ENCODE peak calls at places on chromosomes 5 and 9, in six cellular contexts. One of them, this sample, is unnamed.

GRCh38 chr9:119289740-119290139 is 79.5 kb downstream of the BRINP1 start:
- DNase-seq in sigmoid colon: no peak
- DNase-seq in GM12878: no peak
- DNase-seq in H1: no peak
- DNase-seq in A549: peak; percentile 53
- DNase-seq in tibial nerve: no peak
- DNase-seq in this sample: no peak

GRCh38 chr5:169641253-169641652 is 4.2 kb downstream of the DOCK2 start:
- DNase-seq in A549: no peak
- DNase-seq in tibial nerve: no peak
- DNase-seq in GM12878: no peak
- DNase-seq in sigmoid colon: no peak
- DNase-seq in H1: no peak
- DNase-seq in this sample: no peak

GRCh38 chr9:38212016-38212415 is 143.0 kb upstream of the SHB start:
- DNase-seq in GM12878: no peak
- DNase-seq in A549: no peak
- DNase-seq in H1: peak; percentile 4
- DNase-seq in sigmoid colon: no peak
- DNase-seq in tibial nerve: no peak
- DNase-seq in this sample: no peak

GRCh38 chr9:116547729-116548426 is 139.2 kb upstream of the TRIM32 start:
- DNase-seq in H1: no peak
- DNase-seq in A549: peak; percentile 25
- DNase-seq in sigmoid colon: no peak
- DNase-seq in tibial nerve: no peak
- DNase-seq in GM12878: no peak
- DNase-seq in this sample: no peak

GRCh38 chr9:133125706-133126696 is 5.0 kb upstream of the RALGDS start:
- DNase-seq in sigmoid colon: peak; percentile 80
- DNase-seq in H1: no peak
- DNase-seq in A549: no peak
- DNase-seq in GM12878: no peak
- DNase-seq in tibial nerve: no peak
- DNase-seq in this sample: peak; percentile 70

GRCh38 chr5:154783774-154784460 is 28.7 kb downstream of the LARP1 start:
- DNase-seq in tibial nerve: no peak
- DNase-seq in GM12878: peak; percentile 43
- DNase-seq in sigmoid colon: no peak
- DNase-seq in A549: no peak
- DNase-seq in H1: no peak
- DNase-seq in this sample: no peak

GRCh38 chr9:135889564-135890189 is 17.7 kb downstream of the CAMSAP1 start:
- DNase-seq in GM12878: no peak
- DNase-seq in H1: no peak
- DNase-seq in A549: no peak
- DNase-seq in tibial nerve: no peak
- DNase-seq in sigmoid colon: no peak
- DNase-seq in this sample: no peak

GRCh38 chr5:1511037-1511436 is 12.7 kb downstream of the LPCAT1 start:
- DNase-seq in H1: peak; percentile 41
- DNase-seq in sigmoid colon: peak; percentile 58
- DNase-seq in A549: no peak
- DNase-seq in GM12878: no peak
- DNase-seq in tibial nerve: peak; percentile 5
- DNase-seq in this sample: peak; percentile 28

DNA sequence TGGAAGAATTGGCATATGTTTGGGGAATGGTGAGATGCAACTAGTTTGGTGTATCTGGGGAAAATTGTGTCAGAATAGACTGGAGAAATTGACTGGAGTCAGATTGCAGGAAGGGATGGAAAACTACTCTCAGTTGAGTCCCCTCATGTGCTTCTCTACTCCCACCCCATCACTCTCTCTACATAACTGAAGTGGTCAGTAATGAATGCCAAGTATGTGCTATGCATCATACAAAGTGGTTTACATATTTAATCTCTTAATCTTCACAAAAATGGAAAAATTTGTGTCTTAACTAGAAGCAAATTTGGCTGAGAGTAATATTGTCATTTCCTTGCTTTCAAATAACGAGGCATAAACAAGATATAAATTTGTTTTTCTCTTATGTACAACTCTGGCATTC is 146.4 kb upstream of the TNC start:
- DNase-seq in A549: no peak
- DNase-seq in H1: no peak
- DNase-seq in GM12878: no peak
- DNase-seq in sigmoid colon: no peak
- DNase-seq in tibial nerve: no peak
- DNase-seq in this sample: no peak
- TF ChIP-seq EP300 in A549: no peak
- TF ChIP-seq EP300 in H1: no peak
- TF ChIP-seq EP300 in GM12878: no peak
- TF ChIP-seq EP300 in sigmoid colon: no peak
- TF ChIP-seq EP300 in tibial nerve: no peak
- TF ChIP-seq EP300 in this sample: no peak

GRCh38 chr9:137199411-137200121 is 975 bp downstream of the TPRN start:
- DNase-seq in H1: peak; percentile 58
- DNase-seq in A549: no peak
- DNase-seq in sigmoid colon: no peak
- DNase-seq in GM12878: no peak
- DNase-seq in tibial nerve: no peak
- DNase-seq in this sample: no peak
- H3K27ac ChIP-seq in H1: no peak overlapping the region
- H3K27ac ChIP-seq in A549: no peak overlapping the region
- H3K27ac ChIP-seq in sigmoid colon: peak overlapping the region; percentile 57
- H3K27ac ChIP-seq in GM12878: no peak overlapping the region
- H3K27ac ChIP-seq in tibial nerve: peak overlapping the region; percentile 76
- H3K27ac ChIP-seq in this sample: no peak overlapping the region

GRCh38 chr9:94948567-94949235 is 222.2 kb downstream of the AOPEP start:
- DNase-seq in A549: no peak
- DNase-seq in GM12878: no peak
- DNase-seq in sigmoid colon: no peak
- DNase-seq in H1: no peak
- DNase-seq in tibial nerve: no peak
- DNase-seq in this sample: no peak

GRCh38 chr9:94951591-94952115 is 225.2 kb downstream of the AOPEP start:
- DNase-seq in H1: no peak
- DNase-seq in A549: no peak
- DNase-seq in sigmoid colon: no peak
- DNase-seq in GM12878: no peak
- DNase-seq in tibial nerve: no peak
- DNase-seq in this sample: no peak

GRCh38 chr9:94950733-94951590 is 224.5 kb downstream of the AOPEP start:
- DNase-seq in tibial nerve: no peak
- DNase-seq in sigmoid colon: no peak
- DNase-seq in A549: no peak
- DNase-seq in H1: no peak
- DNase-seq in GM12878: no peak
- DNase-seq in this sample: no peak

GRCh38 chr9:94949330-94949729 is 222.8 kb downstream of the AOPEP start:
- DNase-seq in tibial nerve: no peak
- DNase-seq in A549: no peak
- DNase-seq in H1: no peak
- DNase-seq in sigmoid colon: no peak
- DNase-seq in GM12878: no peak
- DNase-seq in this sample: no peak

DNA sequence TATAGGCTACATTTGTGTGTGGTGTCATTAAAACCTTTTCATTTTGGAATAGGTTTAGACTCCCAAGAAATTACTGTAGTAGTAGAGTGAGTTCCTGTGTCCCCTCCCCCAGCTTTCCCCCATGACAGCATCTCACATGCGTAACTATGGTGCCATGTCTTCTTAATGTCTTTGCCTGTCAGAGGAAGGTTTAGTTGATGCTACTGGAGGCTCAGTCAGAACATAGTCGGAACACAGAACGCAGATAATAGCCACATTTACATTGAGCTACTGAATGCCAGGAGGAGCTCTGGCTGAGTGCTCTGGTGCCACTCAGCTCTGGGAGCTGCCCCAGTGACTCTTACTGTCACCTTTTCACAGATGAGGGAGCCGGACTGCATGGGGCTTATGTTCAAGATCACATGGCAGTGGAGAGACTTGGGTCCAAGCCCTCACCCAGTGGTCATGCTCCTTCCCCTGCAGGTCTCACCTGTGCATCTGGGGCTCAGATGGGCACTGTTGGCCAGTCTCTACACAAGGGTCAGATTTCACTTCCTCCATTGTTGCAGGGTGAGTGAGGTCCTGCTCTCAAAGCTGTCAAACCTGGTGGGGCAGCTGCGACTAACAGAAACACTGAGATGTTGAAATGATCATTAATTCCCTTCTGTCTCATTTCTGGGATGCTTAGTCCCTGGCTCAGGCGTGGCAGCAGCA is 223.7 kb downstream of the AOPEP start:
- DNase-seq in H1: no peak
- DNase-seq in tibial nerve: no peak
- DNase-seq in A549: no peak
- DNase-seq in sigmoid colon: no peak
- DNase-seq in GM12878: no peak
- DNase-seq in this sample: no peak
- TF ChIP-seq EP300 in H1: no peak
- TF ChIP-seq EP300 in tibial nerve: no peak
- TF ChIP-seq EP300 in A549: no peak
- TF ChIP-seq EP300 in sigmoid colon: no peak
- TF ChIP-seq EP300 in GM12878: no peak
- TF ChIP-seq EP300 in this sample: no peak

GRCh38 chr5:149277821-149278220 is 6.2 kb downstream of the AFAP1L1 start:
- DNase-seq in A549: no peak
- DNase-seq in sigmoid colon: no peak
- DNase-seq in H1: no peak
- DNase-seq in tibial nerve: no peak
- DNase-seq in GM12878: no peak
- DNase-seq in this sample: no peak
- H3K27ac ChIP-seq in A549: no peak overlapping the region
- H3K27ac ChIP-seq in sigmoid colon: no peak overlapping the region
- H3K27ac ChIP-seq in H1: no peak overlapping the region
- H3K27ac ChIP-seq in tibial nerve: peak overlapping the region; percentile 82
- H3K27ac ChIP-seq in GM12878: no peak overlapping the region
- H3K27ac ChIP-seq in this sample: no peak overlapping the region

DNA sequence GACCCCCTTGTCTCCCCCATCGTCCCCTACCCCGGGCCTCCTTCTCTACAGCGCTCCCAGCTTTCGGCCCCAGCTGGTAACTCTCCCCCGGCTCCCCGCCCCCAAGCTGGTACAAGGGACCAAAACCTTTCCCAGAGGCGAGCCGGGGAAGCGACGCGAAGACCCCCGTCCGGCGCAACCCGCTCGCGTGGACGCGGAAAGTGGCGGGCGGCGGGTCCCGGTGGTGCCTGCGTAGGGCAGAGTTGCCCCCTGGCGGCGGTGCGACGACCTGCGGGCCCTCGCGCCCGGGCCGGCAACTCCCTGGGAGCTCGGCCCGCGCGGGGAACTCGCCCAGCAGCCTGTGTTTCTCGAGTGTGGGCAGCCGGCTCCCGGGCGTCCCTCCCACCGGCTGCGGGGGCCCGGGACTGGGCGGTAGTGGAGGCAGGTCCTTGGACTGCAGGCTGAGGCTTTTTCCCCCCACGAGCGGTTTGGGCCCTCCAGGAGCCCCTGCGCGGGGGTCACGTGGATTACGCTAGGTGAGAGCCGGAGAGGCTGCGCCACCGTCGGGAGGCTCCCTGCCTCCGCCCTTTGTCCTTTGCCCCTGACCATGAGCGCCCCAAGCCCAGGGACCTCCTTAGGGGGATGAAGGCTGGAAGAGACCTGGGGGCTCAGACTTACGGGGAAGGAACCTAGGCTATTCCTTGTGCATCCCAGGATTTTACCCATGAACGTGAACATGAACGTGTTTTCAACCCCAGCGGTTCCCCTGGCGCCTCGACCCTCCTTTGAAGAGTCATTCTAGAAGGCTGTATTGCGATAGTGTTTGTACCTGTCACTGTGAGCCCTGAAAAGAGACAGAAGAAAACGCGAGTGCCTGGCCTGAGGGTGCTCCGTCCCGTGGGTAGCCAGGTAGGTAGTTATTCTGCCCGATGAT is 2.9 kb upstream of the FOXD1 start:
- DNase-seq in sigmoid colon: no peak
- DNase-seq in A549: peak; percentile 68
- DNase-seq in GM12878: no peak
- DNase-seq in H1: peak; percentile 89
- DNase-seq in tibial nerve: peak; percentile 65
- DNase-seq in this sample: no peak
- TF ChIP-seq EP300 in sigmoid colon: no peak
- TF ChIP-seq EP300 in A549: no peak
- TF ChIP-seq EP300 in GM12878: no peak
- TF ChIP-seq EP300 in H1: no peak
- TF ChIP-seq EP300 in tibial nerve: no peak
- TF ChIP-seq EP300 in this sample: no peak

DNA sequence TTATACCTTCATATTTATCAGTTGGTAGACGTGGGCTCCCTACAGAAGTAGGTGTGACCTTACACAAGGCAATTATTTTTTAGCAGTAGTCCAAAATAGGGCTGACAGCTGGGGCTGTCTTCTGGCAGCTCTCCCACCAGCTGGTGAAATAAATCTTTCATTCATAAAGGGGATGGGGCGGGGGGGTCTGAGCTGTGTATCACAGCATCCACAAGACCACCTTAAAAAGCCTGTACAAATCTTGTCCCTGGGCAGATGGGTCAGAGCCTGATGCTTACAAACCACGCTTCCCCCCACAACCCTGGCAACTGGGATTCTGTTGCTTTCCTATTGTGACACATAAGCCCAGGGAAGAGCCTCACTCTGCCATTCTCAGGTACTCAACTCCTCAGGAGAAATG is 19.7 kb downstream of the CSF2 start:
- DNase-seq in GM12878: no peak
- DNase-seq in tibial nerve: no peak
- DNase-seq in H1: no peak
- DNase-seq in A549: no peak
- DNase-seq in sigmoid colon: no peak
- DNase-seq in this sample: no peak
- H3K27ac ChIP-seq in GM12878: no peak overlapping the region
- H3K27ac ChIP-seq in tibial nerve: no peak overlapping the region
- H3K27ac ChIP-seq in H1: no peak overlapping the region
- H3K27ac ChIP-seq in A549: no peak overlapping the region
- H3K27ac ChIP-seq in sigmoid colon: no peak overlapping the region
- H3K27ac ChIP-seq in this sample: no peak overlapping the region

GRCh38 chr5:38929838-38930237 is 84.0 kb downstream of the OSMR start:
- DNase-seq in A549: no peak
- DNase-seq in sigmoid colon: no peak
- DNase-seq in tibial nerve: no peak
- DNase-seq in H1: no peak
- DNase-seq in GM12878: no peak
- DNase-seq in this sample: no peak
- TF ChIP-seq EP300 in A549: no peak
- TF ChIP-seq EP300 in sigmoid colon: no peak
- TF ChIP-seq EP300 in tibial nerve: no peak
- TF ChIP-seq EP300 in H1: no peak
- TF ChIP-seq EP300 in GM12878: no peak
- TF ChIP-seq EP300 in this sample: no peak

DNA sequence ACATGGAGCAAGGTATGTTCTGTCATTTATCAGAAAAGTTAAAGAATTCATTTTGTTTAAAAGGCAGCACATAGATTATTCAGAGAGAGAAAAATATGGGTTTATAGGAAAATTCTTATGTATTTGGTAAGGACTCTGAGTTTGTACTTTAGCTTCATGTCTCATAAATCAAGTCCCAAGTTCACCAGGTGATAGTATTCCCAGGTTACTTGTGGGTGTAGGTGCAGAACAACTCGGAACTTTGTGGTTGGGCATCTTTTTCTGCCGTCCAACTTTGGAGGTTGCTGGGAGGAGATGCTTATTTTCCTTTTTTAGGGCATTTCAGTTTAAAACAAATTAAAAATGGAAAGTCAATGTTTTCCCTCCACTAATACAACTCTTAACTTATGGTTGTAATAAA is 269.8 kb upstream of the DMRT1 start:
- DNase-seq in GM12878: no peak
- DNase-seq in sigmoid colon: no peak
- DNase-seq in A549: no peak
- DNase-seq in tibial nerve: no peak
- DNase-seq in H1: no peak
- DNase-seq in this sample: no peak
- H3K27ac ChIP-seq in GM12878: no peak overlapping the region
- H3K27ac ChIP-seq in sigmoid colon: no peak overlapping the region
- H3K27ac ChIP-seq in A549: peak overlapping the region; percentile 53
- H3K27ac ChIP-seq in tibial nerve: no peak overlapping the region
- H3K27ac ChIP-seq in H1: no peak overlapping the region
- H3K27ac ChIP-seq in this sample: no peak overlapping the region

This sample was measured in ovary.